ENCODE peak calls at places on chromosome 10, in six cellular contexts. C is hepatocyte, K is astrocyte, J is A673, H is GM23248, I is GM12878. R is an unnamed sample.

GRCh38 chr10:31384589-31384949 is 65.6 kb downstream of the ZEB1 start:
- DNase-seq in C (no peak), K (no peak), J (no peak), H (peak; percentile 34), I (no peak), R (no peak)

GRCh38 chr10:22624289-22624738 is 90.1 kb downstream of the PIP4K2A start:
- DNase-seq in C (peak; percentile 21), K (peak; percentile 81), J (peak; percentile 85), H (peak; percentile 84), I (no peak), R (no peak)

GRCh38 chr10:2949948-2950354 is 117.4 kb upstream of the PFKP start:
- DNase-seq in C (no peak), K (peak; percentile 85), J (peak; percentile 47), H (peak; percentile 89), I (peak; percentile 43), R (no peak)

GRCh38 chr10:96573036-96573435 is 13.8 kb downstream of the TM9SF3 start:
- DNase-seq in C (no peak), K (no peak), J (no peak), H (no peak), I (no peak), R (no peak)

GRCh38 chr10:81405399-81405798 is 469.6 kb upstream of the NRG3 start:
- DNase-seq in C (no peak), K (no peak), J (no peak), H (no peak), I (no peak), R (no peak)

GRCh38 chr10:117134084-117135025 is 3.7 kb downstream of the VAX1 start:
- DNase-seq in C (peak; percentile 53), K (no peak), J (peak; percentile 98), H (peak; percentile 41), I (no peak), R (peak; percentile 21)

GRCh38 chr10:62858364-62858763 is 42.2 kb upstream of the EGR2 start:
- DNase-seq in C (no peak), K (peak; percentile 81), J (no peak), H (peak; percentile 74), I (no peak), R (no peak)

GRCh38 chr10:27981744-27982143 is 17.1 kb downstream of the ODAD2 start:
- DNase-seq in C (no peak), K (no peak), J (no peak), H (no peak), I (no peak), R (no peak)

GRCh38 chr10:48450233-48450810 is 143.8 kb downstream of the MAPK8 start:
- DNase-seq in C (peak; percentile 5), K (no peak), J (no peak), H (no peak), I (no peak), R (no peak)

GRCh38 chr10:79385804-79386531 is 38.7 kb downstream of the PPIF start:
- DNase-seq in C (no peak), K (no peak), J (no peak), H (no peak), I (no peak), R (no peak)

GRCh38 chr10:132576671-132577349 is 39.2 kb downstream of the INPP5A start:
- DNase-seq in C (no peak), K (no peak), J (no peak), H (no peak), I (no peak), R (no peak)

GRCh38 chr10:132574288-132574687 is 36.7 kb downstream of the INPP5A start:
- DNase-seq in C (no peak), K (no peak), J (no peak), H (no peak), I (no peak), R (no peak)

GRCh38 chr10:132577350-132578005 is 39.9 kb downstream of the INPP5A start:
- DNase-seq in C (no peak), K (no peak), J (no peak), H (peak; percentile 13), I (no peak), R (no peak)

GRCh38 chr10:132574783-132575319 is 37.3 kb downstream of the INPP5A start:
- DNase-seq in C (no peak), K (peak; percentile 54), J (no peak), H (no peak), I (no peak), R (no peak)

GRCh38 chr10:132575320-132576201 is 38.0 kb downstream of the INPP5A start:
- DNase-seq in C (peak; percentile 60), K (peak; percentile 95), J (no peak), H (no peak), I (peak; percentile 89), R (no peak)
- TF ChIP-seq EZH2 in C (no peak), K (no peak), J (no peak), H (no peak), I (no peak), R (no peak)

GRCh38 chr10:119116326-119116951 is 12.5 kb downstream of the DENND10 start:
- DNase-seq in C (no peak), K (no peak), J (no peak), H (no peak), I (no peak), R (no peak)
- H3K4me1 ChIP-seq in C (peaks cover 18% of the 10 kb centered on the region), K (peaks cover 13% of the 10 kb centered on the region), J (no peaks in the 10 kb centered on the region), H (peaks cover 44% of the 10 kb centered on the region), I (peaks cover 16% of the 10 kb centered on the region), R (no peaks in the 10 kb centered on the region)

DNA sequence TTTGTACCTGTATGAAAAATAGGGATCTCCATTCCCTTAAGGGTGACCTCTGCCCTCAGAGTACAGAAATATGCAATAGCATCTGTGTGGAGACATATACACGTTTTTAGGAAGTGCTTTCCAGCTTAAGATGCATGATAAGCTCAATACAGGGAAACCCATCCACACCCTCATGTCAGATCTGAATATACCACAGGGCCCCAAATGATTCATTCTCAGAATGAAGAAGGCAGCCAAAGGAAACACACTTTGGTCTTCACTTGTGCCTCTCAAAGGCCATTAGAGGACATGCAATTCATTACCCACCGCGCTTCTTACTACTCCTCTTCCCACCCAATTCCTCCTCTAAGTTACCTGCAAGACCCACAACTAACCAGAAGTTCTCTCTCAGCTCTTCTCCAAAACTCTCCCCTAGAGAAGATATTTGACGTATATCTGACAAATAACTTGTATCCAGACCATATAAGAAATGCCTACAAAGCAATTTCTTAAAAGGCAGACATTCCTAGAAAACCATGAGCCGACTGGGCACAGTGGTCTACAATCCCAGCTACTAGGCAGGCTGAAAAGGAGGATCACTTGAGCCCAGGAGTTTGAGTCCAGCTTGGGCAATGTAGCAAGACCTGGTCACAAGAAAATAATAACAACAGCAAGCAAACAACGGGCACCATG is 103.0 kb downstream of the OAT start:
- DNase-seq in C (no peak), K (no peak), J (no peak), H (no peak), I (no peak), R (no peak)
- H3K4me3 ChIP-seq in C (no peak overlapping the region), K (no peak overlapping the region), J (no peak overlapping the region), H (no peak overlapping the region), I (no peak overlapping the region), R (no peak overlapping the region)

DNA sequence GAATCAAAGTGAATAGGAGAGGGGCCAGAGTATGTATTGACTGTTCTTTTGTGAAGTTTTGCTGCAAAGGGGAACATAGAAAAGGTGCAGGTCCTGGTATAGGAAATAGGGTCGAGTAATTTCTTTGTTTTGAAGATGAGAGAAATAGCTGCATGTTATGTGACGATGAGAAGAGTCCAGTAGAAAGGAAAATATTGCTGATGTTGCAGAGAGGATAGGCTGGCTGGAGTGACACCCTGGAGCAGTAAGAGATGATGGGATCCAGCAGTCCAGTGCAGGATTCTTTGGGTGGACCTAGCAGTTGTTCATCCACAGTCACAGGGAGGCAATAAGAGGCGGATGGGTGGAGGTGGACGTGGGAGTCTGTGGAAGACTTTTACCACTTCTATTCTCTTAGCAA is 2.1 kb upstream of the BMS1 start:
- DNase-seq in C (no peak), K (no peak), J (no peak), H (no peak), I (no peak), R (no peak)
- TF ChIP-seq EZH2 in C (no peak), K (no peak), J (no peak), H (no peak), I (no peak), R (no peak)